ENCODE peak calls at places on chromosomes 12 and 14, in nine cellular contexts. One of them, this sample, is unnamed.

GRCh38 chr12:130589391-130590317 is 126.4 kb downstream of the RIMBP2 start:
- DNase-seq in HL-60: no peak
- DNase-seq in AG04450: no peak
- DNase-seq in body of pancreas: no peak
- DNase-seq in HCT116: no peak
- DNase-seq in epithelial cell of esophagus: no peak
- DNase-seq in MM.1S: peak; percentile 5
- DNase-seq in endothelial cell: no peak
- DNase-seq in RWPE1: no peak
- DNase-seq in this sample: no peak

GRCh38 chr12:26266881-26267280 is 71.5 kb downstream of the SSPN start:
- DNase-seq in HCT116: no peak
- DNase-seq in MM.1S: no peak
- DNase-seq in AG04450: no peak
- DNase-seq in epithelial cell of esophagus: peak; percentile 70
- DNase-seq in endothelial cell: no peak
- DNase-seq in HL-60: no peak
- DNase-seq in body of pancreas: no peak
- DNase-seq in RWPE1: no peak
- DNase-seq in this sample: no peak

GRCh38 chr12:29528161-29528560 is 30.7 kb upstream of the OVCH1 start:
- DNase-seq in body of pancreas: no peak
- DNase-seq in endothelial cell: no peak
- DNase-seq in HL-60: no peak
- DNase-seq in MM.1S: no peak
- DNase-seq in AG04450: no peak
- DNase-seq in HCT116: no peak
- DNase-seq in RWPE1: no peak
- DNase-seq in epithelial cell of esophagus: no peak
- DNase-seq in this sample: no peak

GRCh38 chr12:84807249-84807648 is 105.3 kb downstream of the SLC6A15 start:
- DNase-seq in body of pancreas: no peak
- DNase-seq in epithelial cell of esophagus: peak; percentile 64
- DNase-seq in AG04450: no peak
- DNase-seq in RWPE1: peak; percentile 25
- DNase-seq in MM.1S: no peak
- DNase-seq in endothelial cell: no peak
- DNase-seq in HL-60: no peak
- DNase-seq in HCT116: no peak
- DNase-seq in this sample: no peak

GRCh38 chr14:78314484-78314883 is 144.3 kb downstream of the NRXN3 start:
- DNase-seq in body of pancreas: no peak
- DNase-seq in MM.1S: no peak
- DNase-seq in epithelial cell of esophagus: no peak
- DNase-seq in RWPE1: no peak
- DNase-seq in endothelial cell: no peak
- DNase-seq in HCT116: no peak
- DNase-seq in HL-60: no peak
- DNase-seq in AG04450: no peak
- DNase-seq in this sample: no peak

GRCh38 chr12:46608431-46609280 is 217.1 kb downstream of the SLC38A4 start:
- DNase-seq in MM.1S: no peak
- DNase-seq in epithelial cell of esophagus: no peak
- DNase-seq in endothelial cell: no peak
- DNase-seq in RWPE1: no peak
- DNase-seq in body of pancreas: no peak
- DNase-seq in HL-60: no peak
- DNase-seq in AG04450: no peak
- DNase-seq in HCT116: no peak
- DNase-seq in this sample: no peak

GRCh38 chr14:94864421-94865195 is 94.7 kb upstream of the GSC start:
- DNase-seq in HL-60: no peak
- DNase-seq in body of pancreas: no peak
- DNase-seq in epithelial cell of esophagus: no peak
- DNase-seq in HCT116: no peak
- DNase-seq in endothelial cell: peak; percentile 10
- DNase-seq in MM.1S: no peak
- DNase-seq in RWPE1: no peak
- DNase-seq in AG04450: no peak
- DNase-seq in this sample: no peak

GRCh38 chr14:34857689-34858449 is 17.3 kb downstream of the BAZ1A start:
- DNase-seq in body of pancreas: no peak
- DNase-seq in HCT116: no peak
- DNase-seq in MM.1S: no peak
- DNase-seq in epithelial cell of esophagus: no peak
- DNase-seq in RWPE1: no peak
- DNase-seq in HL-60: no peak
- DNase-seq in AG04450: no peak
- DNase-seq in endothelial cell: no peak
- DNase-seq in this sample: no peak

GRCh38 chr12:118126119-118126757 is 9.7 kb upstream of the PEBP1 start:
- DNase-seq in AG04450: no peak
- DNase-seq in MM.1S: no peak
- DNase-seq in HL-60: no peak
- DNase-seq in RWPE1: no peak
- DNase-seq in body of pancreas: peak; percentile 97
- DNase-seq in epithelial cell of esophagus: no peak
- DNase-seq in HCT116: no peak
- DNase-seq in endothelial cell: no peak
- DNase-seq in this sample: no peak

GRCh38 chr12:6773662-6774351 is 1.5 kb downstream of the LAG3 start:
- DNase-seq in body of pancreas: no peak
- DNase-seq in epithelial cell of esophagus: no peak
- DNase-seq in RWPE1: no peak
- DNase-seq in HCT116: no peak
- DNase-seq in HL-60: no peak
- DNase-seq in endothelial cell: no peak
- DNase-seq in MM.1S: no peak
- DNase-seq in AG04450: no peak
- DNase-seq in this sample: no peak

GRCh38 chr12:70007687-70008086 is 182.7 kb downstream of the MYRFL start:
- DNase-seq in HL-60: no peak
- DNase-seq in RWPE1: peak; percentile 30
- DNase-seq in HCT116: no peak
- DNase-seq in MM.1S: no peak
- DNase-seq in endothelial cell: no peak
- DNase-seq in epithelial cell of esophagus: peak; percentile 73
- DNase-seq in AG04450: no peak
- DNase-seq in body of pancreas: no peak
- DNase-seq in this sample: no peak

GRCh38 chr12:117343849-117344248 is 17.6 kb downstream of the NOS1 start:
- DNase-seq in epithelial cell of esophagus: no peak
- DNase-seq in AG04450: no peak
- DNase-seq in endothelial cell: no peak
- DNase-seq in HCT116: no peak
- DNase-seq in MM.1S: no peak
- DNase-seq in HL-60: no peak
- DNase-seq in body of pancreas: no peak
- DNase-seq in RWPE1: no peak
- DNase-seq in this sample: no peak

GRCh38 chr12:56086096-56086495 is 6.1 kb downstream of the ERBB3 start:
- DNase-seq in body of pancreas: peak; percentile 76
- DNase-seq in RWPE1: peak; percentile 55
- DNase-seq in epithelial cell of esophagus: peak; percentile 94
- DNase-seq in HL-60: no peak
- DNase-seq in HCT116: no peak
- DNase-seq in MM.1S: no peak
- DNase-seq in AG04450: no peak
- DNase-seq in endothelial cell: no peak
- DNase-seq in this sample: no peak

GRCh38 chr12:56082967-56083366 is 3.0 kb downstream of the ERBB3 start:
- DNase-seq in endothelial cell: no peak
- DNase-seq in RWPE1: no peak
- DNase-seq in HL-60: no peak
- DNase-seq in epithelial cell of esophagus: no peak
- DNase-seq in HCT116: no peak
- DNase-seq in body of pancreas: no peak
- DNase-seq in AG04450: no peak
- DNase-seq in MM.1S: no peak
- DNase-seq in this sample: no peak

GRCh38 chr12:56087220-56087619 is 7.3 kb downstream of the ERBB3 start:
- DNase-seq in HL-60: no peak
- DNase-seq in HCT116: no peak
- DNase-seq in endothelial cell: no peak
- DNase-seq in AG04450: no peak
- DNase-seq in epithelial cell of esophagus: peak; percentile 20
- DNase-seq in MM.1S: no peak
- DNase-seq in RWPE1: no peak
- DNase-seq in body of pancreas: peak; percentile 99
- DNase-seq in this sample: no peak

GRCh38 chr12:56086608-56087007 is 6.6 kb downstream of the ERBB3 start:
- DNase-seq in MM.1S: no peak
- DNase-seq in HCT116: no peak
- DNase-seq in HL-60: no peak
- DNase-seq in body of pancreas: no peak
- DNase-seq in RWPE1: no peak
- DNase-seq in endothelial cell: no peak
- DNase-seq in AG04450: no peak
- DNase-seq in epithelial cell of esophagus: no peak
- DNase-seq in this sample: no peak

GRCh38 chr12:56084958-56085543 is 5.1 kb downstream of the ERBB3 start:
- DNase-seq in MM.1S: no peak
- DNase-seq in endothelial cell: peak; percentile 61
- DNase-seq in HL-60: no peak
- DNase-seq in body of pancreas: peak; percentile 69
- DNase-seq in RWPE1: no peak
- DNase-seq in HCT116: no peak
- DNase-seq in epithelial cell of esophagus: peak; percentile 45
- DNase-seq in AG04450: no peak
- DNase-seq in this sample: no peak
- TF ChIP-seq CTCF in MM.1S: peak; percentile 35
- TF ChIP-seq CTCF in endothelial cell: peak; percentile 34
- TF ChIP-seq CTCF in HL-60: peak; percentile 45
- TF ChIP-seq CTCF in body of pancreas: peak; percentile 25
- TF ChIP-seq CTCF in RWPE1: no peak
- TF ChIP-seq CTCF in HCT116: peak; percentile 48
- TF ChIP-seq CTCF in epithelial cell of esophagus: peak; percentile 35
- TF ChIP-seq CTCF in AG04450: peak; percentile 37
- TF ChIP-seq CTCF in this sample: peak; percentile 20

GRCh38 chr14:105012171-105012985 is 8.5 kb downstream of the CDCA4 start:
- DNase-seq in HCT116: no peak
- DNase-seq in RWPE1: no peak
- DNase-seq in body of pancreas: peak; percentile 30
- DNase-seq in endothelial cell: no peak
- DNase-seq in MM.1S: no peak
- DNase-seq in epithelial cell of esophagus: peak; percentile 52
- DNase-seq in HL-60: no peak
- DNase-seq in AG04450: no peak
- DNase-seq in this sample: no peak
- TF ChIP-seq CTCF in HCT116: peak; percentile 42
- TF ChIP-seq CTCF in RWPE1: peak; percentile 47
- TF ChIP-seq CTCF in body of pancreas: no peak
- TF ChIP-seq CTCF in endothelial cell: no peak
- TF ChIP-seq CTCF in MM.1S: no peak
- TF ChIP-seq CTCF in epithelial cell of esophagus: peak; percentile 57
- TF ChIP-seq CTCF in HL-60: peak; percentile 38
- TF ChIP-seq CTCF in AG04450: peak; percentile 20
- TF ChIP-seq CTCF in this sample: no peak

GRCh38 chr12:124359671-124360581 is 65.0 kb downstream of the RFLNA start:
- DNase-seq in HCT116: no peak
- DNase-seq in endothelial cell: no peak
- DNase-seq in RWPE1: no peak
- DNase-seq in AG04450: no peak
- DNase-seq in body of pancreas: peak; percentile 98
- DNase-seq in MM.1S: no peak
- DNase-seq in HL-60: no peak
- DNase-seq in epithelial cell of esophagus: no peak
- DNase-seq in this sample: no peak

GRCh38 chr12:124363376-124363965 is 68.6 kb downstream of the RFLNA start:
- DNase-seq in body of pancreas: no peak
- DNase-seq in endothelial cell: no peak
- DNase-seq in RWPE1: no peak
- DNase-seq in MM.1S: no peak
- DNase-seq in AG04450: no peak
- DNase-seq in HL-60: no peak
- DNase-seq in epithelial cell of esophagus: no peak
- DNase-seq in HCT116: no peak
- DNase-seq in this sample: no peak

GRCh38 chr12:124358572-124358971 is 63.7 kb downstream of the RFLNA start:
- DNase-seq in endothelial cell: no peak
- DNase-seq in HL-60: no peak
- DNase-seq in body of pancreas: no peak
- DNase-seq in HCT116: no peak
- DNase-seq in epithelial cell of esophagus: no peak
- DNase-seq in RWPE1: no peak
- DNase-seq in AG04450: no peak
- DNase-seq in MM.1S: no peak
- DNase-seq in this sample: no peak

GRCh38 chr12:124361996-124362395 is 67.1 kb downstream of the RFLNA start:
- DNase-seq in RWPE1: no peak
- DNase-seq in body of pancreas: no peak
- DNase-seq in HL-60: no peak
- DNase-seq in endothelial cell: no peak
- DNase-seq in HCT116: no peak
- DNase-seq in epithelial cell of esophagus: no peak
- DNase-seq in MM.1S: no peak
- DNase-seq in AG04450: no peak
- DNase-seq in this sample: no peak

GRCh38 chr12:124361074-124361965 is 66.4 kb downstream of the RFLNA start:
- DNase-seq in endothelial cell: no peak
- DNase-seq in epithelial cell of esophagus: peak; percentile 65
- DNase-seq in RWPE1: no peak
- DNase-seq in body of pancreas: peak; percentile 41
- DNase-seq in MM.1S: no peak
- DNase-seq in AG04450: no peak
- DNase-seq in HL-60: no peak
- DNase-seq in HCT116: no peak
- DNase-seq in this sample: no peak
- TF ChIP-seq CTCF in endothelial cell: no peak
- TF ChIP-seq CTCF in epithelial cell of esophagus: no peak
- TF ChIP-seq CTCF in RWPE1: no peak
- TF ChIP-seq CTCF in body of pancreas: no peak
- TF ChIP-seq CTCF in MM.1S: no peak
- TF ChIP-seq CTCF in AG04450: no peak
- TF ChIP-seq CTCF in HL-60: no peak
- TF ChIP-seq CTCF in HCT116: no peak
- TF ChIP-seq CTCF in this sample: no peak

DNA sequence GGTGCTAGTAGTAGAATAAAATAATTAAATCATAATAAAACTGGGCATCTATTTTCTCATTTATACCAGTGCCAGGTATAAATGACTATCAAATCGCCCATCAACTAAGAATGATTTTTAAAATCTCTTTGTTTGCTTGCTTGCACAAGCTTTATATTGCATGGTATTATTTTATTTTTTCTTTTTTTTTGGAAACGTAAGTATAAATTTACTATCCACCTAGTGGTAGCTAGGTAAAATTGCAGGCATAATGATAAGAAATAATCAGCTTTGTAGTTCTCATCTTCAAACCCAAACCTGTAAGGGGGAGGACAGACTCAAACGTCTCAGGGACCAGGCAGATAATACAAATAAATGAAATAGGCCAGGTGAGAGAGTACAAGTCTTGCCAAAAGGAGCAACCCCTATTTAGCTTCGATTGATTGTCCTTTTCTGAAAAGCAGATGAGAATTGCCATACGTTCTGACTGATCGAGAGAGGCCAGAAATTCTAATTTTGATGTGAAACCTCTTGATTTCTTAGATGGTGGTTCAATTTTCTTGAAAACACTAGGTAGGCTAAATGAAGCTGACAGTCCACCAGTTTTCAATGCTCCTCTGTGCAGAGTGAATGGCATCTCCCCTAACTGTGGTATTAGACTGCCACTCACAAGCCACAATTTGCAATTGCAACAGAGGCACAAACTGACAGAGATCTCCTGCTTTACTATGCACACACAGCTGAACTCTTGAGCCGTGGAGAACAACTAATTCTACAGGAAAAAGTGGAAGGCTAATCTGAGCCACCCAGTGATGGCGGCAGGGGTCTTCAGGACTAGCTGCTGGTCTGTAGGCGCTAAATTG is 189.3 kb downstream of the DACT1 start:
- DNase-seq in epithelial cell of esophagus: no peak
- DNase-seq in endothelial cell: no peak
- DNase-seq in RWPE1: no peak
- DNase-seq in HL-60: no peak
- DNase-seq in AG04450: no peak
- DNase-seq in body of pancreas: no peak
- DNase-seq in HCT116: no peak
- DNase-seq in MM.1S: no peak
- DNase-seq in this sample: no peak
- TF ChIP-seq CTCF in epithelial cell of esophagus: no peak
- TF ChIP-seq CTCF in endothelial cell: peak; percentile 95
- TF ChIP-seq CTCF in RWPE1: no peak
- TF ChIP-seq CTCF in HL-60: no peak
- TF ChIP-seq CTCF in AG04450: peak; percentile 39
- TF ChIP-seq CTCF in body of pancreas: peak; percentile 31
- TF ChIP-seq CTCF in HCT116: peak; percentile 67
- TF ChIP-seq CTCF in MM.1S: no peak
- TF ChIP-seq CTCF in this sample: peak; percentile 16